ENCODE peak calls at places on chromosomes 7 and 10, in nine cellular contexts. S is activated CD4-positive, alpha-beta T cell treated with anti-CD3 and anti-CD28 coated beads, Interleukin-2, amount 50 U/mL, for 24 hours; P is kidney tubule cell; Y is HT1080; E is body of pancreas; T is activated CD8-positive, alpha-beta memory T cell treated with anti-CD3 and anti-CD28 coated beads, Interleukin-2, amount 10 ng/mL, durations not matched to agents 7 days and 5 days; U is HepG2; J is kidney glomerular epithelial cell; I is H54. Z is an unnamed sample.

GRCh38 chr7:41816111-41816510 is 113.2 kb upstream of the INHBA start:
- DNase-seq in S (no peak), P (no peak), Y (peak; percentile 52), E (no peak), T (peak; percentile 82), U (no peak), J (no peak), I (no peak), Z (no peak)

GRCh38 chr7:78863248-78863647 is 590.2 kb downstream of the MAGI2 start:
- DNase-seq in S (no peak), P (no peak), Y (no peak), E (no peak), T (no peak), U (no peak), J (no peak), I (no peak), Z (no peak)

GRCh38 chr10:112369495-112370423 is 4.2 kb upstream of the ACSL5 start:
- DNase-seq in S (no peak), P (no peak), Y (no peak), E (no peak), T (peak; percentile 67), U (no peak), J (no peak), I (no peak), Z (no peak)

GRCh38 chr10:34010891-34011290 is 676.4 kb upstream of the NRP1 start:
- DNase-seq in S (no peak), P (peak; percentile 39), Y (peak; percentile 49), E (no peak), T (no peak), U (no peak), J (no peak), I (no peak), Z (peak; percentile 13)

GRCh38 chr10:103021897-103022286 is 103.8 kb downstream of the CNNM2 start:
- DNase-seq in S (no peak), P (peak; percentile 39), Y (peak; percentile 51), E (no peak), T (no peak), U (peak; percentile 29), J (peak; percentile 9), I (no peak), Z (peak; percentile 15)

GRCh38 chr7:94559972-94560371 is 50.4 kb downstream of the CASD1 start:
- DNase-seq in S (no peak), P (no peak), Y (no peak), E (no peak), T (no peak), U (peak; percentile 83), J (no peak), I (no peak), Z (peak; percentile 45)

GRCh38 chr7:84025332-84025927 is 169.2 kb downstream of the SEMA3A start:
- DNase-seq in S (no peak), P (peak; percentile 98), Y (peak; percentile 87), E (no peak), T (no peak), U (peak; percentile 75), J (peak; percentile 99), I (peak; percentile 19), Z (peak; percentile 54)

GRCh38 chr10:58919927-58920654 is 256.4 kb upstream of the PHYHIPL start:
- DNase-seq in S (no peak), P (peak; percentile 94), Y (peak; percentile 90), E (no peak), T (no peak), U (peak; percentile 12), J (peak; percentile 83), I (peak; percentile 76), Z (peak; percentile 94)

GRCh38 chr10:28468707-28469483 is 64.0 kb upstream of the WAC start:
- DNase-seq in S (no peak), P (no peak), Y (no peak), E (no peak), T (no peak), U (no peak), J (no peak), I (no peak), Z (no peak)